ENCODE peak calls at places on chromosomes 1 and 21, in four cellular contexts. One of them, this sample, is unnamed. For H3K4me1, the result is how much of the 10 kb centered on the place peaks cover.

GRCh38 chr21:45466330-45467220 is 61.6 kb downstream of the COL18A1 start:
- DNase-seq in pancreas: no peak
- DNase-seq in upper lobe of right lung: peak
- DNase-seq in IMR-90: no peak
- DNase-seq in this sample: no peak

GRCh38 chr1:24315391-24315790 is 3.8 kb upstream of the GRHL3 start:
- DNase-seq in pancreas: no peak
- DNase-seq in upper lobe of right lung: no peak
- DNase-seq in IMR-90: no peak
- DNase-seq in this sample: no peak

GRCh38 chr1:232927722-232928505 is 22.5 kb upstream of the NTPCR start:
- DNase-seq in pancreas: no peak
- DNase-seq in upper lobe of right lung: no peak
- DNase-seq in IMR-90: no peak
- DNase-seq in this sample: no peak

GRCh38 chr1:55234016-55234415 is 18.9 kb upstream of the USP24 start:
- DNase-seq in pancreas: no peak
- DNase-seq in upper lobe of right lung: no peak
- DNase-seq in IMR-90: peak
- DNase-seq in this sample: no peak

GRCh38 chr1:210376836-210377377 is 48.2 kb downstream of the HHAT start:
- DNase-seq in pancreas: no peak
- DNase-seq in upper lobe of right lung: no peak
- DNase-seq in IMR-90: peak
- DNase-seq in this sample: no peak

GRCh38 chr1:2302292-2302925 is 74.3 kb downstream of the SKI start:
- DNase-seq in pancreas: no peak
- DNase-seq in upper lobe of right lung: no peak
- DNase-seq in IMR-90: no peak
- DNase-seq in this sample: no peak

GRCh38 chr1:184061396-184062003 is 10.0 kb downstream of the TSEN15 start:
- DNase-seq in pancreas: no peak
- DNase-seq in upper lobe of right lung: no peak
- DNase-seq in IMR-90: peak
- DNase-seq in this sample: no peak

GRCh38 chr1:161044908-161045748 is 649 bp downstream of the USF1 start:
- DNase-seq in pancreas: peak
- DNase-seq in upper lobe of right lung: peak
- DNase-seq in IMR-90: peak
- DNase-seq in this sample: peak

GRCh38 chr21:40846566-40847411 is at the start of gene DSCAM:
- DNase-seq in pancreas: no peak
- DNase-seq in upper lobe of right lung: no peak
- DNase-seq in IMR-90: no peak
- DNase-seq in this sample: no peak

GRCh38 chr1:151443846-151444790 is 15.2 kb downstream of the POGZ start:
- DNase-seq in pancreas: peak
- DNase-seq in upper lobe of right lung: no peak
- DNase-seq in IMR-90: peak
- DNase-seq in this sample: no peak

GRCh38 chr1:15500184-15500958 is 23.6 kb downstream of the CASP9 start:
- DNase-seq in pancreas: no peak
- DNase-seq in upper lobe of right lung: no peak
- DNase-seq in IMR-90: no peak
- DNase-seq in this sample: no peak
- H3K27ac ChIP-seq in pancreas: no peak
- H3K27ac ChIP-seq in upper lobe of right lung: no peak
- H3K27ac ChIP-seq in IMR-90: no peak
- H3K27ac ChIP-seq in this sample: no peak

GRCh38 chr1:109083495-109083894 is 7.1 kb upstream of the TMEM167B start:
- DNase-seq in pancreas: no peak
- DNase-seq in upper lobe of right lung: no peak
- DNase-seq in IMR-90: no peak
- DNase-seq in this sample: no peak

GRCh38 chr1:109075531-109076490 is at the start of gene TAF13:
- DNase-seq in pancreas: peak
- DNase-seq in upper lobe of right lung: peak
- DNase-seq in IMR-90: peak
- DNase-seq in this sample: peak

GRCh38 chr1:109078317-109078716 is 2.5 kb upstream of the TAF13 start:
- DNase-seq in pancreas: no peak
- DNase-seq in upper lobe of right lung: no peak
- DNase-seq in IMR-90: no peak
- DNase-seq in this sample: no peak

GRCh38 chr1:109080441-109081082 is 4.8 kb upstream of the TAF13 start:
- DNase-seq in pancreas: no peak
- DNase-seq in upper lobe of right lung: no peak
- DNase-seq in IMR-90: no peak
- DNase-seq in this sample: no peak

GRCh38 chr1:109079240-109079622 is 3.4 kb upstream of the TAF13 start:
- DNase-seq in pancreas: no peak
- DNase-seq in upper lobe of right lung: no peak
- DNase-seq in IMR-90: no peak
- DNase-seq in this sample: no peak
- H3K4me3 ChIP-seq in pancreas: no peak
- H3K4me3 ChIP-seq in upper lobe of right lung: no peak
- H3K4me3 ChIP-seq in IMR-90: no peak
- H3K4me3 ChIP-seq in this sample: no peak

GRCh38 chr1:117660266-117660973 is 54.6 kb downstream of the TENT5C start:
- DNase-seq in pancreas: no peak
- DNase-seq in upper lobe of right lung: no peak
- DNase-seq in IMR-90: no peak
- DNase-seq in this sample: no peak

GRCh38 chr1:117657949-117658660 is 52.3 kb downstream of the TENT5C start:
- DNase-seq in pancreas: no peak
- DNase-seq in upper lobe of right lung: no peak
- DNase-seq in IMR-90: no peak
- DNase-seq in this sample: no peak

GRCh38 chr1:117659565-117660264 is 53.9 kb downstream of the TENT5C start:
- DNase-seq in pancreas: no peak
- DNase-seq in upper lobe of right lung: no peak
- DNase-seq in IMR-90: no peak
- DNase-seq in this sample: no peak

GRCh38 chr1:117657031-117657430 is 51.2 kb downstream of the TENT5C start:
- DNase-seq in pancreas: no peak
- DNase-seq in upper lobe of right lung: no peak
- DNase-seq in IMR-90: peak
- DNase-seq in this sample: no peak

GRCh38 chr1:117658676-117659075 is 52.8 kb downstream of the TENT5C start:
- DNase-seq in pancreas: no peak
- DNase-seq in upper lobe of right lung: no peak
- DNase-seq in IMR-90: no peak
- DNase-seq in this sample: no peak
- H3K4me1 ChIP-seq in pancreas: under half
- H3K4me1 ChIP-seq in upper lobe of right lung: under half
- H3K4me1 ChIP-seq in IMR-90: under half
- H3K4me1 ChIP-seq in this sample: under half

DNA sequence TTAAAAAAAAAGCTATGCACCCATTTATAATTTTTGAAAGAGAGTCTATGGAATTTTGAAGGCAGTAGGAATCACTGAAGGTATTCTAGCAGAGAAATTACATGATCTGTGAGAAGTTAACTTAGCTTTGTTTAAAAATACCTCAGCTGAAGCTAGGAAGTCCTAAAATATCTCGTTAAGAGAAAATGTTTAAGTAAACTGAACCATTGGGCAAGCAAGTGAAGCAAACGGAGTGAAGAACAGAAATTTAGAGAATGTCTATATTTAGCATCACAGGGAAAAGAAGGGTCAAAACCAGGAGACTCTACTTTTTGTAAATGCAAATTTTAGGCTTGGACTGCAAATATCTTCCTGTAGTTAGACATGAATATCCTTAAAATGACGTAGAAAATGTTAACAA is 230.8 kb downstream of the HMCN1 start:
- DNase-seq in pancreas: no peak
- DNase-seq in upper lobe of right lung: no peak
- DNase-seq in IMR-90: peak
- DNase-seq in this sample: no peak
- H3K27ac ChIP-seq in pancreas: no peak
- H3K27ac ChIP-seq in upper lobe of right lung: no peak
- H3K27ac ChIP-seq in IMR-90: no peak
- H3K27ac ChIP-seq in this sample: no peak

GRCh38 chr1:203289982-203290260 is 15.4 kb upstream of the BTG2 start:
- DNase-seq in pancreas: no peak
- DNase-seq in upper lobe of right lung: no peak
- DNase-seq in IMR-90: no peak
- DNase-seq in this sample: no peak
- H3K4me3 ChIP-seq in pancreas: peak
- H3K4me3 ChIP-seq in upper lobe of right lung: peak
- H3K4me3 ChIP-seq in IMR-90: no peak
- H3K4me3 ChIP-seq in this sample: peak

DNA sequence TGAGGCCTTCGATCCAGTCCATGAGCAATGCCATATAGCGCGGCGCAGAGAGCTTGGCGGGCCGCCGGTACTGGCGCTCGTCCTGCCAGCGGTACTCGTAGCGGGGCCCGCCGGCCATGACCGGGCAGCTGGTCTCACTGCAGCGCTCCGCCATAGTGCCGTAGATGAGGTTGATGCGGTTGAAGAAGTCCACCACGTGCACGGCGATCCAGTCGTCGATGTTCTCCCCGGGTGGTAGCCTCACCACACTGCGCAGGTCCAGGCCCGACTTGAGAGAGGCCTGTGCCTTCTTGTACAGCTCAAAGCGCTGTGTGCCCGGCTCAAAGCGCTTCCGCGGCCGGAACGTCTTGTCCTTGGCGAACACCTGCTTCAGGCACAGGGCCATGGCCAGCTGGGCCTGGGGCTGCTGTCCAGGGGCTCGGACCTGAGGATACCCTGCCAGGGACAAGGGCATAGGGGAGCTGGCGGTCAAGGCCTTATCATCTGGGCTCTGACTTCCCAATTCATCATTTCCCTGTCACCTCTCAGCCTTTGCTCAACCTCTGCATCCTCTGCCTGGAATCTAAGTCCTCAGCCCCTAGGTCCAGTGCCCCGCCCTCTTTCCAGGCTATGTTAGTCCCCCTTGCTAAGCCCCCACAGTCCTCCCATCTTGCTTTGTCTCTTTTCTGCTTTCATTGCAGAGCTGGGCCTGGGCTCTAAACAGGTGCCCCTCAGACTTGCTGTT is 3.5 kb downstream of the MOB3C start:
- DNase-seq in pancreas: peak
- DNase-seq in upper lobe of right lung: no peak
- DNase-seq in IMR-90: no peak
- DNase-seq in this sample: no peak
- H3K4me1 ChIP-seq in pancreas: half or more
- H3K4me1 ChIP-seq in upper lobe of right lung: half or more
- H3K4me1 ChIP-seq in IMR-90: under half
- H3K4me1 ChIP-seq in this sample: half or more